ENCODE peak calls at places on chromosomes 5 and 9, in nine cellular contexts. L, N, V, J, Z, K, F, D and X are unnamed samples.
A peak's percentile ranks its signal among the peaks of the same experiment; 100 is the strongest.

GRCh38 chr9:127897194-127897692 is 2.2 kb downstream of the ST6GALNAC6 start:
- DNase-seq in L (no peak), D (no peak), J (no peak), N (peak; percentile 62), K (no peak), V (peak; percentile 82), F (peak; percentile 95), Z (no peak), X (peak; percentile 82)

GRCh38 chr9:134889386-134890214 is 9.0 kb downstream of the FCN2 start:
- DNase-seq in K (no peak), F (no peak), L (no peak), D (no peak), Z (no peak), J (no peak), N (no peak), V (no peak), X (no peak)

GRCh38 chr5:57299945-57300344 is 126.1 kb downstream of the GPBP1 start:
- DNase-seq in L (no peak), V (no peak), D (peak; percentile 46), Z (no peak), J (no peak), K (no peak), F (no peak), N (no peak), X (no peak)

GRCh38 chr9:98708103-98708932 is 417 bp downstream of the GABBR2 start:
- DNase-seq in K (peak; percentile 61), D (no peak), Z (no peak), V (no peak), J (no peak), N (no peak), L (no peak), F (no peak), X (no peak)

GRCh38 chr5:108238461-108238860 is 143.4 kb downstream of the FBXL17 start:
- DNase-seq in D (no peak), F (no peak), N (no peak), J (no peak), Z (no peak), K (no peak), V (no peak), L (no peak), X (no peak)

GRCh38 chr5:15645376-15645775 is 145.4 kb downstream of the FBXL7 start:
- DNase-seq in K (no peak), L (no peak), N (no peak), J (no peak), Z (no peak), D (no peak), F (no peak), V (no peak), X (no peak)

GRCh38 chr9:128635266-128636023 is 21.2 kb downstream of the DYNC2I2 start:
- DNase-seq in F (peak; percentile 66), N (peak; percentile 89), K (peak; percentile 99), J (no peak), V (peak; percentile 39), Z (peak; percentile 85), L (peak; percentile 97), D (no peak), X (no peak)

GRCh38 chr5:95417971-95418370 is 26.8 kb downstream of the FAM81B start:
- DNase-seq in L (no peak), V (no peak), K (peak; percentile 75), Z (no peak), N (no peak), D (no peak), J (no peak), F (no peak), X (no peak)

GRCh38 chr9:69715096-69715495 is 42.9 kb upstream of the APBA1 start:
- DNase-seq in K (no peak), N (no peak), L (no peak), D (no peak), Z (no peak), J (no peak), F (no peak), V (no peak), X (no peak)

GRCh38 chr5:78495800-78496199 is 135.4 kb downstream of the SCAMP1 start:
- DNase-seq in J (no peak), V (no peak), Z (no peak), K (no peak), L (no peak), D (no peak), F (no peak), N (no peak), X (no peak)